ENCODE peak calls at places on chromosomes 1 and 21, in four cellular contexts. One of them, this sample, is unnamed.

GRCh38 chr1:244801246-244801645 is 34.2 kb upstream of the COX20 start:
- DNase-seq in HS-5: no peak
- DNase-seq in AML-193: peak
- DNase-seq in T-helper 9 cell: peak
- DNase-seq in this sample: no peak

GRCh38 chr1:55329091-55329490 is 113.9 kb upstream of the USP24 start:
- DNase-seq in AML-193: no peak
- DNase-seq in T-helper 9 cell: no peak
- DNase-seq in HS-5: no peak
- DNase-seq in this sample: no peak

GRCh38 chr1:230792691-230793462 is 45.7 kb downstream of the CAPN9 start:
- DNase-seq in HS-5: no peak
- DNase-seq in T-helper 9 cell: no peak
- DNase-seq in AML-193: no peak
- DNase-seq in this sample: no peak

GRCh38 chr1:238489006-238489405 is 598.3 kb upstream of the ZP4 start:
- DNase-seq in AML-193: no peak
- DNase-seq in T-helper 9 cell: no peak
- DNase-seq in HS-5: no peak
- DNase-seq in this sample: no peak

GRCh38 chr1:3463891-3464648 is 9.6 kb downstream of the ARHGEF16 start:
- DNase-seq in T-helper 9 cell: no peak
- DNase-seq in HS-5: no peak
- DNase-seq in AML-193: no peak
- DNase-seq in this sample: no peak

GRCh38 chr1:90558126-90558525 is 159.0 kb downstream of the BARHL2 start:
- DNase-seq in AML-193: no peak
- DNase-seq in T-helper 9 cell: no peak
- DNase-seq in HS-5: no peak
- DNase-seq in this sample: no peak

GRCh38 chr1:108808438-108808837 is 48.5 kb downstream of the AKNAD1 start:
- DNase-seq in AML-193: no peak
- DNase-seq in HS-5: no peak
- DNase-seq in T-helper 9 cell: no peak
- DNase-seq in this sample: no peak

GRCh38 chr1:9289090-9289534 is 3.6 kb upstream of the SPSB1 start:
- DNase-seq in AML-193: peak
- DNase-seq in HS-5: no peak
- DNase-seq in T-helper 9 cell: peak
- DNase-seq in this sample: no peak

GRCh38 chr1:163826500-163826899 is 504.7 kb downstream of the NUF2 start:
- DNase-seq in AML-193: no peak
- DNase-seq in HS-5: no peak
- DNase-seq in T-helper 9 cell: no peak
- DNase-seq in this sample: no peak

GRCh38 chr1:28668956-28669719 is 554 bp downstream of the GMEB1 start:
- DNase-seq in AML-193: peak
- DNase-seq in HS-5: no peak
- DNase-seq in T-helper 9 cell: peak
- DNase-seq in this sample: no peak

GRCh38 chr1:16082283-16083038 is 9.0 kb upstream of the FAM131C start:
- DNase-seq in T-helper 9 cell: peak
- DNase-seq in HS-5: no peak
- DNase-seq in AML-193: peak
- DNase-seq in this sample: peak

GRCh38 chr1:174204697-174205308 is 45.5 kb downstream of the RABGAP1L start:
- DNase-seq in AML-193: no peak
- DNase-seq in HS-5: no peak
- DNase-seq in T-helper 9 cell: no peak
- DNase-seq in this sample: no peak

GRCh38 chr1:205569411-205570172 is 62.2 kb downstream of the ELK4 start:
- DNase-seq in HS-5: no peak
- DNase-seq in AML-193: no peak
- DNase-seq in T-helper 9 cell: no peak
- DNase-seq in this sample: no peak

GRCh38 chr1:228066891-228067654 is 15.4 kb upstream of the ARF1 start:
- DNase-seq in AML-193: no peak
- DNase-seq in HS-5: no peak
- DNase-seq in T-helper 9 cell: no peak
- DNase-seq in this sample: no peak

GRCh38 chr1:34113887-34114286 is 51.1 kb downstream of the CSMD2 start:
- DNase-seq in AML-193: no peak
- DNase-seq in T-helper 9 cell: no peak
- DNase-seq in HS-5: no peak
- DNase-seq in this sample: no peak

GRCh38 chr21:41941941-41942340 is 11.9 kb downstream of the C2CD2 start:
- DNase-seq in HS-5: no peak
- DNase-seq in AML-193: no peak
- DNase-seq in T-helper 9 cell: no peak
- DNase-seq in this sample: no peak

GRCh38 chr1:66154394-66154793 is 361.7 kb downstream of the PDE4B start:
- DNase-seq in T-helper 9 cell: no peak
- DNase-seq in HS-5: no peak
- DNase-seq in AML-193: no peak
- DNase-seq in this sample: no peak